ENCODE peak calls at places on chromosome 17, in four cellular contexts. V is caudate nucleus, F is transverse colon, P is tibial artery. Y is an unnamed sample.

GRCh38 chr17:17877548-17878358 is 41.0 kb upstream of the SREBF1 start:
- DNase-seq in V (no peak), F (peak; percentile 55), P (peak; percentile 93), Y (peak; percentile 35)

GRCh38 chr17:36939944-36940312 is 2.7 kb downstream of the LHX1 start:
- DNase-seq in P (no peak), F (no peak), V (no peak), Y (no peak)

GRCh38 chr17:17515921-17516295 is 19.7 kb upstream of the RASD1 start:
- DNase-seq in F (no peak), P (no peak), V (no peak), Y (no peak)

GRCh38 chr17:21535686-21536085 is 156.6 kb upstream of the KCNJ18 start:
- DNase-seq in V (no peak), P (no peak), F (no peak), Y (no peak)

GRCh38 chr17:72362466-72363335 is 241.9 kb downstream of the SOX9 start:
- DNase-seq in P (no peak), F (no peak), V (peak; percentile 50), Y (no peak)

GRCh38 chr17:9424071-9424640 is 151.5 kb downstream of the STX8 start:
- DNase-seq in P (no peak), V (no peak), F (no peak), Y (no peak)

GRCh38 chr17:45123076-45123770 is 9.1 kb downstream of the PLCD3 start:
- DNase-seq in P (no peak), V (no peak), F (no peak), Y (no peak)

GRCh38 chr17:8832711-8833352 is 33.7 kb upstream of the MFSD6L start:
- DNase-seq in F (peak; percentile 28), P (no peak), V (no peak), Y (no peak)

GRCh38 chr17:43671075-43671692 is 9.5 kb upstream of the MEOX1 start:
- DNase-seq in F (no peak), V (no peak), P (no peak), Y (no peak)

GRCh38 chr17:44203731-44204452 is 4.2 kb upstream of the ATXN7L3 start:
- DNase-seq in V (no peak), F (peak; percentile 38), P (no peak), Y (no peak)

GRCh38 chr17:69714659-69715058 is 300.2 kb downstream of the MAP2K6 start:
- DNase-seq in P (no peak), F (no peak), V (no peak), Y (no peak)

GRCh38 chr17:14997290-14997689 is 267.8 kb downstream of the PMP22 start:
- DNase-seq in F (no peak), V (no peak), P (no peak), Y (no peak)

GRCh38 chr17:62059394-62059793 is 5.7 kb downstream of the MED13 start:
- DNase-seq in F (no peak), P (no peak), V (no peak), Y (no peak)

GRCh38 chr17:58184308-58184985 is 8.1 kb upstream of the EPX start:
- DNase-seq in P (no peak), V (no peak), F (no peak), Y (no peak)

GRCh38 chr17:7703584-7704574 is 1.1 kb upstream of the EFNB3 start:
- DNase-seq in P (no peak), V (peak; percentile 79), F (no peak), Y (no peak)

GRCh38 chr17:65297384-65297783 is 160.2 kb downstream of the RGS9 start:
- DNase-seq in V (no peak), F (no peak), P (no peak), Y (no peak)

GRCh38 chr17:66491213-66491612 is 188.8 kb downstream of the PRKCA start:
- DNase-seq in P (no peak), F (no peak), V (no peak), Y (no peak)

GRCh38 chr17:37802061-37802460 is 57.2 kb upstream of the HNF1B start:
- DNase-seq in F (no peak), P (no peak), V (no peak), Y (no peak)

GRCh38 chr17:38353084-38353604 is 1.5 kb downstream of the SOCS7 start:
- DNase-seq in F (no peak), P (no peak), V (no peak), Y (no peak)

GRCh38 chr17:69287168-69287567 is 39.8 kb downstream of the ABCA5 start:
- DNase-seq in V (no peak), P (no peak), F (no peak), Y (no peak)

GRCh38 chr17:16456770-16457316 is 35.1 kb downstream of the LRRC75A start:
- DNase-seq in V (peak; percentile 44), F (no peak), P (no peak), Y (no peak)

GRCh38 chr17:77495575-77495974 is 354.8 kb downstream of the SEC14L1 start:
- DNase-seq in P (no peak), V (no peak), F (peak; percentile 5), Y (no peak)
- H3K27ac ChIP-seq in P (no peak overlapping the region), V (no peak overlapping the region), F (no peak overlapping the region), Y (no peak overlapping the region)

DNA sequence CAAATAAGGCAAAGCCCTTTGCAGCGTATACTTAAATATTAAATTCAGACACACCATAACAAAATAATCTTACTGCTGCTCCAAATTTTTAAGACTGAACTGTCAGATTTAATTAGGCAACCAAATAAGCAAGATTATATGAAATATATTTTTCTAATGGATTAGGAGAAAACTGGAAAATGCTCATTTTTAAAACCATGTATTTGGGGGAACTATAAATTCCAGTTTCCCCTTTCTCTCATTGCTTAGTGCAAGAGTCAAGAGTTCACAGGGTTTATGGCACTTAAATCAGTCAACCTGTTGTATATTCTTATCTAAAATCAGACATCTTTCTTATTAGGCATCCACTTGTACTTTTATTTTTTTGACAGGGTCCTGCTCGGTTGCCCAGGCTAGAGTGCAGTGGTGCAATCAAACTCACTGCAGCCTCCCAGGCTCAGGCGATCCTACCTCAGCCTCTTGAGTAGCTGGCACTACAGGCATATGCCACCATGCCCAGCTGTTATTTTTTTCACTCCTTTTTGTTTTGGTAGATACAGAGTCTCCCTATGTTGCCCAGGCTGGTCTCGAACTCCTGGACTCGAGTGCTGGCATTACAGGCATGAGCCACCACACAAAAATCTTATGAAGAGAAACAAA is 2.1 kb upstream of the KANSL1 start:
- DNase-seq in F (no peak), P (no peak), V (no peak), Y (no peak)
- H3K27ac ChIP-seq in F (peak overlapping the region; percentile 100), P (no peak overlapping the region), V (no peak overlapping the region), Y (no peak overlapping the region)

GRCh38 chr17:30290696-30291570 is 811 bp downstream of the BLMH start:
- DNase-seq in F (peak; percentile 58), V (peak; percentile 47), P (peak; percentile 66), Y (peak; percentile 31)
- H3K27ac ChIP-seq in F (peak overlapping the region; percentile 83), V (no peak overlapping the region), P (peak overlapping the region; percentile 93), Y (peak overlapping the region; percentile 76)

GRCh38 chr17:4945944-4946280 is 2.4 kb downstream of the PFN1 start:
- DNase-seq in P (no peak), V (no peak), F (no peak), Y (no peak)
- H3K27ac ChIP-seq in P (peak overlapping the region; percentile 95), V (no peak overlapping the region), F (peak overlapping the region; percentile 100), Y (no peak overlapping the region)

DNA sequence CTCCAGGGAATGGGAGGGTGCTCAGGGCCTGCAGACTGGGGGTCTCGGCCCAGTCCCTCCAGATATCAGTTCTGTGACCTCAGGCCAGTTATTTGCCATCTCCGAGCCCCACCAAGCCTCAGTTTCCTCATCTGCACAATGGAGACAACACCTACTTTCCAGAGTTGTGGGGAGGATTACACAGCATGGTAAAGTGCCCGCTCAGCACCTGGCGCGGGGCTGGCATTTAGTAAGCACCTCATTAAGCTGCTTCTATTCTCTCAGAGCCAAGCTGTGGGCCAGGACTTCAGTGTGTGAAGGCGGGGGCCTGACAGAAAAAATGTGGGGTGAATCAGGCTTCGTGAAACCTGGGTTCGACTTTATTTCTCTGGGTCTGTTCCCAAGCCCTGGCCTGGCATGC is 5.2 kb downstream of the FAM83G start:
- DNase-seq in V (no peak), F (no peak), P (no peak), Y (no peak)
- H3K27ac ChIP-seq in V (no peak overlapping the region), F (no peak overlapping the region), P (no peak overlapping the region), Y (no peak overlapping the region)

DNA sequence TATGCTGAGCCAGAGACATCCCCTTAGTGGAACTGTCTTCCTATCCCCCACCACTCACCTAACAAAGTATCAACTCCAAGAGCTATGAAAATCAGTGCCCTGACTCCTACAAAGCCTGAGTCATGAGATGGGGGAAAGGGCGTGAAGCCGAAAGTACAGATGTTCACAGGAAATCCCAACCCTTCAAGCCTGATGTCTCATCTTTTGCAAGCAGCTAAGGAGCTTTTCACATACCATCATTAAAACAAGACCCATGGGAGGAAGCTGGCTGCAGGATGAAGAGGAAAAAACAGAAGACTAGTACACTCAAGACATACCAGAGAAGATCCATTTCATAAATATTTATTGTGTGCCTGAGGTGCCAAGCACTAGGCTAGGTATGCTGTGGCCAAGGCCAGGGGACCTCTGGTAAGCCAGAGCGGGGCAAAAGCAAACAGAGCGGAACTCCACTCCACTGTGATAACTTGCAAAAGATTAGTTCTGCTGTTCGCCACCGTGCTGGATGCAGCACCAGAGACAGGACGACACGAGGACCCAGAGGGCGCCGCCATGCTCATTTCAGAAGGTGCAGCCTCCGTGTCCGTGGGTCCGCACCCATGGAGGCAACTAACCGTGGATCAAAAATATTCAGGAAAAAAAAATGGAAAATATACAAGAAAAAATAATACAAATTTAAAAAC is 4.5 kb upstream of the MNT start:
- DNase-seq in V (no peak), P (no peak), F (no peak), Y (no peak)
- H3K27ac ChIP-seq in V (no peak overlapping the region), P (peak overlapping the region; percentile 33), F (peak overlapping the region; percentile 100), Y (no peak overlapping the region)

GRCh38 chr17:30975042-30975820 is 4.4 kb downstream of the RNF135 start:
- DNase-seq in V (no peak), F (no peak), P (no peak), Y (no peak)

GRCh38 chr17:30969989-30970680 is 704 bp upstream of the RNF135 start:
- DNase-seq in P (peak; percentile 60), V (no peak), F (peak; percentile 52), Y (no peak)

DNA sequence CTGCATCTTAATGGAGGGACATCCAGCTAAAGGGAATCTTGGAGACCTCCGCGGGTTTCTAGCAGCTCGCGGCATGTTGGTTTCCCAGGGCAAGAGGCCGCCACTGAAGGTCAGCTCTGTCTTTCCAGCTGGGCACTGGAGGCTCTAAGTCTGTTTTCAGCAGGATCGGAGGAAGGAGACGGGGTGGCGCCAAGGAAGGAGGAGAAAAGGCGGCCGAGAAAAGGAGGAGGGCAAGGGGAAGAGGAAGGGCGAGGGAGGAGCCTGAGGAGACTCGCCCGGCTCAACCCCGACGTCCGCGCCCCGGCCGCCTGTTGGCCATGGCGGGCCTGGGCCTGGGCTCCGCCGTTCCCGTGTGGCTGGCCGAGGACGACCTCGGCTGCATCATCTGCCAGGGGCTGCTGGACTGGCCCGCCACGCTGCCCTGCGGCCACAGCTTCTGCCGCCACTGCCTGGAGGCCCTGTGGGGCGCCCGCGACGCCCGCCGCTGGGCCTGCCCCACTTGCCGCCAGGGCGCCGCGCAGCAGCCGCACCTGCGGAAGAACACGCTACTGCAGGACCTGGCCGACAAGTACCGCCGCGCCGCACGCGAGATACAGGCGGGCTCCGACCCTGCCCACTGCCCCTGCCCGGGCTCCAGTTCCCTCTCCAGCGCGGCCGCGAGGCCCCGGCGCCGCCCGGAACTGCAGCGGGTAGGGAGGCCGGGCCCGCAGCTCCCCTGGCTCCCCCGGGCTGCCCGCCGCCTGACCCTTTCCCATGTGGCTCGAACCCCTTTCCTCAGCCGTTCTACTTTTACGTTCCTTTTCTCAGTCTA is at the start of gene RNF135:
- DNase-seq in V (peak; percentile 75), F (peak; percentile 88), P (peak; percentile 94), Y (peak; percentile 65)
- H3K27ac ChIP-seq in V (peak within 1 kb of the TSS; percentile 91), F (peak within 1 kb of the TSS; percentile 96), P (peak within 1 kb of the TSS; percentile 98), Y (peak within 1 kb of the TSS; percentile 85)